ENCODE peak calls at places on chromosomes 2 and 18, in seven cellular contexts. U, A, Y, S, R, H and E are unnamed samples.

GRCh38 chr2:25347205-25347815 is 5.6 kb upstream of the DNMT3A start:
- DNase-seq in U (no peak), A (no peak), Y (no peak), S (no peak), R (no peak), H (no peak), E (peak; percentile 0)

GRCh38 chr2:35606394-35606793 is 749.2 kb upstream of the CRIM1 start:
- DNase-seq in U (no peak), A (no peak), Y (no peak), S (no peak), R (no peak), H (no peak), E (no peak)

GRCh38 chr2:140863713-140864112 is 1267.1 kb downstream of the LRP1B start:
- DNase-seq in U (no peak), A (no peak), Y (no peak), S (no peak), R (peak; percentile 75), H (no peak), E (peak; percentile 53)

GRCh38 chr2:74104839-74105238 is 42.9 kb downstream of the BOLA3 start:
- DNase-seq in U (no peak), A (no peak), Y (no peak), S (no peak), R (no peak), H (no peak), E (no peak)

GRCh38 chr18:50832754-50833153 is 12.9 kb upstream of the MRO start:
- DNase-seq in U (no peak), A (no peak), Y (no peak), S (no peak), R (no peak), H (no peak), E (no peak)

GRCh38 chr2:38122344-38122743 is 46.4 kb upstream of the CYP1B1 start:
- DNase-seq in U (no peak), A (no peak), Y (no peak), S (no peak), R (no peak), H (no peak), E (no peak)

GRCh38 chr2:193141-193552 is 70.7 kb downstream of the SH3YL1 start:
- DNase-seq in U (no peak), A (peak; percentile 35), Y (no peak), S (no peak), R (no peak), H (no peak), E (no peak)

GRCh38 chr2:134491796-134492441 is 226.9 kb downstream of the TMEM163 start:
- DNase-seq in U (peak; percentile 12), A (no peak), Y (no peak), S (no peak), R (no peak), H (no peak), E (no peak)

GRCh38 chr2:3645745-3646389 is 12.1 kb upstream of the ALLC start:
- DNase-seq in U (no peak), A (no peak), Y (no peak), S (no peak), R (no peak), H (no peak), E (no peak)

GRCh38 chr2:164386226-164386625 is 235.1 kb downstream of the GRB14 start:
- DNase-seq in U (no peak), A (no peak), Y (no peak), S (no peak), R (no peak), H (no peak), E (no peak)

GRCh38 chr18:61643884-61644647 is 248.7 kb downstream of the RNF152 start:
- DNase-seq in U (no peak), A (no peak), Y (no peak), S (no peak), R (no peak), H (no peak), E (no peak)

GRCh38 chr2:139600166-139600565 is 820.0 kb upstream of the NXPH2 start:
- DNase-seq in U (no peak), A (no peak), Y (no peak), S (no peak), R (no peak), H (no peak), E (no peak)

GRCh38 chr2:218655751-218656150 is 3.7 kb downstream of the ZNF142 start:
- DNase-seq in U (no peak), A (no peak), Y (no peak), S (no peak), R (no peak), H (no peak), E (no peak)

GRCh38 chr2:12776457-12777049 is 59.8 kb downstream of the TRIB2 start:
- DNase-seq in U (no peak), A (no peak), Y (no peak), S (no peak), R (no peak), H (no peak), E (no peak)

GRCh38 chr2:110858135-110858737 is 125.9 kb downstream of the ACOXL start:
- DNase-seq in U (peak; percentile 40), A (no peak), Y (peak; percentile 59), S (no peak), R (no peak), H (no peak), E (no peak)

GRCh38 chr18:46051731-46052461 is 20.2 kb downstream of the PSTPIP2 start:
- DNase-seq in U (no peak), A (no peak), Y (no peak), S (no peak), R (no peak), H (no peak), E (no peak)

GRCh38 chr2:114543106-114543806 is 100.8 kb downstream of the DPP10 start:
- DNase-seq in U (no peak), A (peak; percentile 28), Y (no peak), S (no peak), R (peak; percentile 3), H (no peak), E (peak; percentile 41)

GRCh38 chr2:80288576-80288975 is 16.0 kb downstream of the LRRTM1 start:
- DNase-seq in U (no peak), A (no peak), Y (peak; percentile 56), S (peak; percentile 51), R (no peak), H (no peak), E (peak; percentile 26)

GRCh38 chr2:70381821-70382220 is 80.0 kb upstream of the FAM136A start:
- DNase-seq in U (no peak), A (no peak), Y (no peak), S (no peak), R (no peak), H (no peak), E (no peak)

GRCh38 chr2:1546023-1546591 is 132.8 kb downstream of the TPO start:
- DNase-seq in U (no peak), A (peak; percentile 20), Y (peak; percentile 10), S (peak; percentile 14), R (peak; percentile 52), H (no peak), E (peak; percentile 71)

GRCh38 chr2:145380436-145381017 is 860.6 kb upstream of the ZEB2 start:
- DNase-seq in U (no peak), A (no peak), Y (no peak), S (no peak), R (no peak), H (no peak), E (no peak)

GRCh38 chr2:128473175-128474013 is 154.7 kb upstream of the HS6ST1 start:
- DNase-seq in U (no peak), A (no peak), Y (no peak), S (no peak), R (no peak), H (peak; percentile 61), E (peak; percentile 7)

GRCh38 chr2:61367177-61367576 is 103.7 kb downstream of the USP34 start:
- DNase-seq in U (no peak), A (no peak), Y (no peak), S (no peak), R (no peak), H (no peak), E (no peak)

GRCh38 chr2:202638710-202639109 is 3.9 kb downstream of the FAM117B start:
- DNase-seq in U (no peak), A (no peak), Y (no peak), S (no peak), R (no peak), H (no peak), E (no peak)

GRCh38 chr18:32714571-32715148 is 58.2 kb downstream of the KLHL14 start:
- DNase-seq in U (no peak), A (no peak), Y (peak; percentile 9), S (no peak), R (peak; percentile 66), H (no peak), E (peak; percentile 77)

GRCh38 chr2:237405605-237406004 is 8.4 kb downstream of the COL6A3 start:
- DNase-seq in U (no peak), A (no peak), Y (no peak), S (no peak), R (no peak), H (no peak), E (no peak)

GRCh38 chr2:185187421-185187820 is 551.2 kb upstream of the FSIP2 start:
- DNase-seq in U (no peak), A (no peak), Y (no peak), S (no peak), R (no peak), H (no peak), E (no peak)

GRCh38 chr2:9252002-9252357 is 45.4 kb downstream of the ASAP2 start:
- DNase-seq in U (no peak), A (no peak), Y (no peak), S (no peak), R (no peak), H (no peak), E (no peak)